ENCODE peak calls at places on chromosomes 6 and 20, in six cellular contexts. One of them, this sample, is unnamed.

GRCh38 chr6:44682987-44683779 is 295.7 kb downstream of the CDC5L start:
- DNase-seq in HCT116: no peak
- DNase-seq in neuronal stem cell: no peak
- DNase-seq in WERI-Rb-1: no peak
- DNase-seq in RWPE1: no peak
- DNase-seq in mesendoderm: no peak
- DNase-seq in this sample: no peak

GRCh38 chr20:4217349-4217761 is 202.0 kb upstream of the RNF24 start:
- DNase-seq in mesendoderm: peak
- DNase-seq in RWPE1: peak
- DNase-seq in WERI-Rb-1: no peak
- DNase-seq in HCT116: no peak
- DNase-seq in neuronal stem cell: no peak
- DNase-seq in this sample: no peak

GRCh38 chr20:3804254-3804751 is 8.2 kb downstream of the CDC25B start:
- DNase-seq in neuronal stem cell: no peak
- DNase-seq in WERI-Rb-1: no peak
- DNase-seq in mesendoderm: no peak
- DNase-seq in RWPE1: no peak
- DNase-seq in HCT116: no peak
- DNase-seq in this sample: no peak

GRCh38 chr20:60057123-60057865 is 99.1 kb downstream of the CDH26 start:
- DNase-seq in RWPE1: peak
- DNase-seq in HCT116: peak
- DNase-seq in WERI-Rb-1: peak
- DNase-seq in neuronal stem cell: peak
- DNase-seq in mesendoderm: peak
- DNase-seq in this sample: peak

GRCh38 chr20:31857861-31858835 is 12.2 kb downstream of the DUSP15 start:
- DNase-seq in RWPE1: no peak
- DNase-seq in WERI-Rb-1: no peak
- DNase-seq in neuronal stem cell: no peak
- DNase-seq in HCT116: no peak
- DNase-seq in mesendoderm: no peak
- DNase-seq in this sample: no peak

GRCh38 chr6:125584468-125584939 is 164.9 kb upstream of the HEY2 start:
- DNase-seq in WERI-Rb-1: peak
- DNase-seq in HCT116: no peak
- DNase-seq in mesendoderm: peak
- DNase-seq in RWPE1: no peak
- DNase-seq in neuronal stem cell: peak
- DNase-seq in this sample: no peak

GRCh38 chr6:132614554-132614953 is 9.5 kb downstream of the TAAR2 start:
- DNase-seq in RWPE1: peak
- DNase-seq in HCT116: peak
- DNase-seq in mesendoderm: no peak
- DNase-seq in neuronal stem cell: no peak
- DNase-seq in WERI-Rb-1: no peak
- DNase-seq in this sample: no peak

GRCh38 chr6:81750660-81751387 is 1.7 kb downstream of the TENT5A start:
- DNase-seq in WERI-Rb-1: no peak
- DNase-seq in HCT116: no peak
- DNase-seq in mesendoderm: peak
- DNase-seq in RWPE1: peak
- DNase-seq in neuronal stem cell: no peak
- DNase-seq in this sample: no peak

GRCh38 chr6:71387179-71387578 is 98.6 kb downstream of the OGFRL1 start:
- DNase-seq in neuronal stem cell: no peak
- DNase-seq in RWPE1: no peak
- DNase-seq in mesendoderm: no peak
- DNase-seq in WERI-Rb-1: no peak
- DNase-seq in HCT116: no peak
- DNase-seq in this sample: no peak

GRCh38 chr20:45576995-45577394 is 2.1 kb downstream of the WFDC8 start:
- DNase-seq in RWPE1: no peak
- DNase-seq in WERI-Rb-1: no peak
- DNase-seq in mesendoderm: peak
- DNase-seq in HCT116: no peak
- DNase-seq in neuronal stem cell: no peak
- DNase-seq in this sample: no peak

GRCh38 chr6:136927313-136927712 is 5.2 kb downstream of the SLC35D3 start:
- DNase-seq in RWPE1: peak
- DNase-seq in mesendoderm: peak
- DNase-seq in WERI-Rb-1: peak
- DNase-seq in HCT116: peak
- DNase-seq in neuronal stem cell: peak
- DNase-seq in this sample: peak

GRCh38 chr6:15073344-15073789 is 172.5 kb upstream of the JARID2 start:
- DNase-seq in neuronal stem cell: no peak
- DNase-seq in HCT116: no peak
- DNase-seq in WERI-Rb-1: no peak
- DNase-seq in RWPE1: peak
- DNase-seq in mesendoderm: peak
- DNase-seq in this sample: no peak

GRCh38 chr6:44062771-44063560 is 64.3 kb downstream of the MRPL14 start:
- DNase-seq in WERI-Rb-1: peak
- DNase-seq in RWPE1: no peak
- DNase-seq in HCT116: no peak
- DNase-seq in mesendoderm: peak
- DNase-seq in neuronal stem cell: no peak
- DNase-seq in this sample: peak

GRCh38 chr20:45377191-45377775 is 842 bp downstream of the TP53TG5 start:
- DNase-seq in WERI-Rb-1: peak
- DNase-seq in RWPE1: no peak
- DNase-seq in neuronal stem cell: no peak
- DNase-seq in mesendoderm: no peak
- DNase-seq in HCT116: no peak
- DNase-seq in this sample: no peak

GRCh38 chr6:25155221-25155620 is 124.0 kb upstream of the CARMIL1 start:
- DNase-seq in RWPE1: no peak
- DNase-seq in mesendoderm: no peak
- DNase-seq in WERI-Rb-1: no peak
- DNase-seq in neuronal stem cell: no peak
- DNase-seq in HCT116: no peak
- DNase-seq in this sample: no peak

GRCh38 chr20:38304845-38305447 is 990 bp downstream of the BPI start:
- DNase-seq in WERI-Rb-1: peak
- DNase-seq in mesendoderm: peak
- DNase-seq in RWPE1: peak
- DNase-seq in HCT116: peak
- DNase-seq in neuronal stem cell: no peak
- DNase-seq in this sample: peak

GRCh38 chr6:47000842-47001241 is 41.3 kb downstream of the ADGRF1 start:
- DNase-seq in HCT116: no peak
- DNase-seq in WERI-Rb-1: no peak
- DNase-seq in RWPE1: no peak
- DNase-seq in neuronal stem cell: no peak
- DNase-seq in mesendoderm: no peak
- DNase-seq in this sample: no peak

GRCh38 chr20:36097331-36097730 is 57.2 kb upstream of the EPB41L1 start:
- DNase-seq in RWPE1: no peak
- DNase-seq in WERI-Rb-1: no peak
- DNase-seq in HCT116: no peak
- DNase-seq in neuronal stem cell: no peak
- DNase-seq in mesendoderm: peak
- DNase-seq in this sample: peak

GRCh38 chr6:35259946-35260626 is 551 bp downstream of the ZNF76 start:
- DNase-seq in WERI-Rb-1: peak
- DNase-seq in RWPE1: peak
- DNase-seq in neuronal stem cell: peak
- DNase-seq in HCT116: peak
- DNase-seq in mesendoderm: peak
- DNase-seq in this sample: peak

GRCh38 chr6:109490708-109491107 is 7.7 kb upstream of the ZBTB24 start:
- DNase-seq in HCT116: no peak
- DNase-seq in mesendoderm: no peak
- DNase-seq in RWPE1: no peak
- DNase-seq in WERI-Rb-1: peak
- DNase-seq in neuronal stem cell: no peak
- DNase-seq in this sample: no peak

GRCh38 chr20:19047040-19047950 is 165.1 kb upstream of the SLC24A3 start:
- DNase-seq in mesendoderm: no peak
- DNase-seq in neuronal stem cell: no peak
- DNase-seq in HCT116: no peak
- DNase-seq in WERI-Rb-1: no peak
- DNase-seq in RWPE1: peak
- DNase-seq in this sample: no peak

GRCh38 chr6:2956930-2957329 is 14.4 kb downstream of the SERPINB6 start:
- DNase-seq in HCT116: no peak
- DNase-seq in neuronal stem cell: no peak
- DNase-seq in RWPE1: no peak
- DNase-seq in mesendoderm: no peak
- DNase-seq in WERI-Rb-1: no peak
- DNase-seq in this sample: no peak

GRCh38 chr6:44172759-44173500 is 14.3 kb downstream of the CAPN11 start:
- DNase-seq in RWPE1: peak
- DNase-seq in HCT116: peak
- DNase-seq in WERI-Rb-1: peak
- DNase-seq in mesendoderm: peak
- DNase-seq in neuronal stem cell: peak
- DNase-seq in this sample: peak

GRCh38 chr6:145502417-145502816 is 232.9 kb downstream of the EPM2A start:
- DNase-seq in HCT116: no peak
- DNase-seq in RWPE1: peak
- DNase-seq in neuronal stem cell: no peak
- DNase-seq in mesendoderm: no peak
- DNase-seq in WERI-Rb-1: no peak
- DNase-seq in this sample: no peak

GRCh38 chr6:159988983-159989454 is 20.1 kb downstream of the IGF2R start:
- DNase-seq in WERI-Rb-1: no peak
- DNase-seq in HCT116: no peak
- DNase-seq in mesendoderm: no peak
- DNase-seq in RWPE1: no peak
- DNase-seq in neuronal stem cell: no peak
- DNase-seq in this sample: no peak

GRCh38 chr20:34574426-34574825 is 15.9 kb downstream of the MAP1LC3A start:
- DNase-seq in mesendoderm: no peak
- DNase-seq in HCT116: no peak
- DNase-seq in WERI-Rb-1: no peak
- DNase-seq in neuronal stem cell: no peak
- DNase-seq in RWPE1: no peak
- DNase-seq in this sample: no peak

DNA sequence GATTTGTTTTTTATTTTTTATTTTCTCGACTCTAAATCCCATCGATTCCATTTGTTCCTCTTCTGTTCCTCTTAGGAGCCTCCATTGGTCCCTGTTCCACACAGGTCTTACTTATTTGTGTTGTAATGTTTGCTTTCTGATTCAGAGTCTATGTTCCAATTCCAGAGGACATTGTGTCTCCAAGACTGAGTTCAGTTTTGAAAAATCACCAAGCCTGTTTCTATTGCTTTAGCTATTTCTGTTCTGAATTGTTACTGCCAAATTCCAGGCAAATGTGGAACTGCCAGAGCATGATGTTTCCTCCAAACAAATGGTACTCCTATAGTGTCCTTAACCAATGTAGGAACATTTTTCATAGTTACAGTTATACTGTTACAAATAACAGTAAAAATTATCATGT is 270.9 kb upstream of the SPTLC3 start:
- DNase-seq in mesendoderm: no peak
- DNase-seq in RWPE1: no peak
- DNase-seq in WERI-Rb-1: no peak
- DNase-seq in neuronal stem cell: no peak
- DNase-seq in HCT116: no peak
- DNase-seq in this sample: no peak
- H3K27ac ChIP-seq in mesendoderm: no peak
- H3K27ac ChIP-seq in RWPE1: no peak
- H3K27ac ChIP-seq in WERI-Rb-1: no peak
- H3K27ac ChIP-seq in neuronal stem cell: no peak
- H3K27ac ChIP-seq in HCT116: no peak
- H3K27ac ChIP-seq in this sample: no peak

GRCh38 chr6:106586815-106587214 is 42.5 kb downstream of the RTN4IP1 start:
- DNase-seq in HCT116: no peak
- DNase-seq in WERI-Rb-1: no peak
- DNase-seq in RWPE1: no peak
- DNase-seq in mesendoderm: no peak
- DNase-seq in neuronal stem cell: no peak
- DNase-seq in this sample: no peak

GRCh38 chr6:106591111-106591825 is 38.0 kb downstream of the RTN4IP1 start:
- DNase-seq in WERI-Rb-1: no peak
- DNase-seq in neuronal stem cell: no peak
- DNase-seq in HCT116: no peak
- DNase-seq in RWPE1: no peak
- DNase-seq in mesendoderm: peak
- DNase-seq in this sample: no peak
- H3K27ac ChIP-seq in WERI-Rb-1: no peak
- H3K27ac ChIP-seq in neuronal stem cell: no peak
- H3K27ac ChIP-seq in HCT116: no peak
- H3K27ac ChIP-seq in RWPE1: no peak
- H3K27ac ChIP-seq in mesendoderm: no peak
- H3K27ac ChIP-seq in this sample: no peak

GRCh38 chr6:85677243-85677956 is 34.7 kb upstream of the SYNCRIP start:
- DNase-seq in HCT116: no peak
- DNase-seq in WERI-Rb-1: no peak
- DNase-seq in RWPE1: no peak
- DNase-seq in mesendoderm: no peak
- DNase-seq in neuronal stem cell: no peak
- DNase-seq in this sample: peak

GRCh38 chr6:85675030-85675819 is 32.5 kb upstream of the SYNCRIP start:
- DNase-seq in WERI-Rb-1: peak
- DNase-seq in RWPE1: peak
- DNase-seq in neuronal stem cell: no peak
- DNase-seq in mesendoderm: peak
- DNase-seq in HCT116: no peak
- DNase-seq in this sample: peak

GRCh38 chr6:85678000-85678601 is 35.4 kb upstream of the SYNCRIP start:
- DNase-seq in RWPE1: no peak
- DNase-seq in mesendoderm: no peak
- DNase-seq in WERI-Rb-1: no peak
- DNase-seq in HCT116: no peak
- DNase-seq in neuronal stem cell: no peak
- DNase-seq in this sample: no peak

GRCh38 chr6:85674604-85675003 is 31.9 kb upstream of the SYNCRIP start:
- DNase-seq in HCT116: no peak
- DNase-seq in mesendoderm: no peak
- DNase-seq in WERI-Rb-1: no peak
- DNase-seq in RWPE1: no peak
- DNase-seq in neuronal stem cell: no peak
- DNase-seq in this sample: peak

GRCh38 chr6:85676086-85676729 is 33.5 kb upstream of the SYNCRIP start:
- DNase-seq in RWPE1: no peak
- DNase-seq in WERI-Rb-1: no peak
- DNase-seq in neuronal stem cell: no peak
- DNase-seq in HCT116: no peak
- DNase-seq in mesendoderm: no peak
- DNase-seq in this sample: peak
- H3K27ac ChIP-seq in RWPE1: no peak
- H3K27ac ChIP-seq in WERI-Rb-1: no peak
- H3K27ac ChIP-seq in neuronal stem cell: no peak
- H3K27ac ChIP-seq in HCT116: peak
- H3K27ac ChIP-seq in mesendoderm: no peak
- H3K27ac ChIP-seq in this sample: peak

DNA sequence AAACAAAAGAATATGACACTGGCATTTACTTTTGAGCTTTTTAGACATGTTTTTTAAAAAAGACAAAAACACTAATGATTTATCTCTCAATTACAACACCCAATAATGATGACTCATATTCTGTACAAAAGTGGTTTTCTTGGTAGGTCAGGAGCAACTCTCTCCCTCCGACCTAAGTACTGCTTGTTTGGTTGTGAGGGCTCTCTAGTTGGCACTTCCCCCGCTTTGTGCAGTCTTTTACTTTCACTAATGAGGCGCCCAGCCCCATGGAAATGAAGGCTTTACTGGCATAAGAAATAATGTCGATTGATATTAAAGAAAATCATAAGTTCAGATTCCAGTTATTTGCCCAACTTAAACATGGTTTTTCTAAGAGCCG is 1.3 kb downstream of the KPNA5 start:
- DNase-seq in HCT116: no peak
- DNase-seq in RWPE1: peak
- DNase-seq in mesendoderm: peak
- DNase-seq in WERI-Rb-1: no peak
- DNase-seq in neuronal stem cell: no peak
- DNase-seq in this sample: no peak
- H3K27ac ChIP-seq in HCT116: peak
- H3K27ac ChIP-seq in RWPE1: peak
- H3K27ac ChIP-seq in mesendoderm: no peak
- H3K27ac ChIP-seq in WERI-Rb-1: peak
- H3K27ac ChIP-seq in neuronal stem cell: no peak
- H3K27ac ChIP-seq in this sample: peak

This sample was measured in Karpas-422.